ENCODE peak calls at places on chromosomes 3 and 15, in eight cellular contexts. One of them, this sample, is unnamed.

GRCh38 chr15:98805434-98806274 is 157.3 kb downstream of the IGF1R start:
- DNase-seq in HTR-8/SVneo: no peak
- DNase-seq in activated gamma-delta T cell: no peak
- DNase-seq in Calu3: no peak
- DNase-seq in esophagus squamous epithelium: no peak
- DNase-seq in renal cortical epithelial cell: no peak
- DNase-seq in EL: no peak
- DNase-seq in neural progenitor cell: no peak
- DNase-seq in this sample: no peak

GRCh38 chr3:120652281-120652680 is 29.8 kb downstream of the HGD start:
- DNase-seq in neural progenitor cell: no peak
- DNase-seq in HTR-8/SVneo: no peak
- DNase-seq in renal cortical epithelial cell: no peak
- DNase-seq in EL: no peak
- DNase-seq in esophagus squamous epithelium: no peak
- DNase-seq in Calu3: no peak
- DNase-seq in activated gamma-delta T cell: no peak
- DNase-seq in this sample: no peak

GRCh38 chr15:74133071-74133702 is 2.8 kb downstream of the ISLR2 start:
- DNase-seq in activated gamma-delta T cell: no peak
- DNase-seq in EL: no peak
- DNase-seq in neural progenitor cell: peak
- DNase-seq in HTR-8/SVneo: no peak
- DNase-seq in Calu3: no peak
- DNase-seq in renal cortical epithelial cell: no peak
- DNase-seq in esophagus squamous epithelium: no peak
- DNase-seq in this sample: no peak

GRCh38 chr15:62795171-62795570 is 247.4 kb upstream of the TPM1 start:
- DNase-seq in renal cortical epithelial cell: no peak
- DNase-seq in Calu3: no peak
- DNase-seq in EL: no peak
- DNase-seq in esophagus squamous epithelium: no peak
- DNase-seq in neural progenitor cell: no peak
- DNase-seq in HTR-8/SVneo: no peak
- DNase-seq in activated gamma-delta T cell: no peak
- DNase-seq in this sample: no peak

GRCh38 chr15:66827039-66827697 is 125.1 kb downstream of the SMAD6 start:
- DNase-seq in esophagus squamous epithelium: no peak
- DNase-seq in HTR-8/SVneo: no peak
- DNase-seq in activated gamma-delta T cell: no peak
- DNase-seq in Calu3: no peak
- DNase-seq in renal cortical epithelial cell: no peak
- DNase-seq in EL: no peak
- DNase-seq in neural progenitor cell: no peak
- DNase-seq in this sample: no peak

GRCh38 chr15:69751575-69751974 is 299.0 kb downstream of the RPLP1 start:
- DNase-seq in esophagus squamous epithelium: no peak
- DNase-seq in HTR-8/SVneo: no peak
- DNase-seq in Calu3: peak
- DNase-seq in activated gamma-delta T cell: no peak
- DNase-seq in renal cortical epithelial cell: peak
- DNase-seq in neural progenitor cell: no peak
- DNase-seq in EL: peak
- DNase-seq in this sample: no peak

GRCh38 chr3:17207979-17208378 is 323.2 kb downstream of the PLCL2 start:
- DNase-seq in esophagus squamous epithelium: no peak
- DNase-seq in HTR-8/SVneo: no peak
- DNase-seq in EL: no peak
- DNase-seq in activated gamma-delta T cell: no peak
- DNase-seq in neural progenitor cell: no peak
- DNase-seq in renal cortical epithelial cell: no peak
- DNase-seq in Calu3: no peak
- DNase-seq in this sample: no peak

GRCh38 chr3:111582114-111582461 is 13.1 kb downstream of the ZBED2 start:
- DNase-seq in renal cortical epithelial cell: peak
- DNase-seq in EL: peak
- DNase-seq in Calu3: no peak
- DNase-seq in HTR-8/SVneo: peak
- DNase-seq in neural progenitor cell: no peak
- DNase-seq in activated gamma-delta T cell: no peak
- DNase-seq in esophagus squamous epithelium: no peak
- DNase-seq in this sample: no peak